ENCODE peak calls at places on chromosomes 5 and 9, in nine cellular contexts. L is OCI-M1, B is WTC11, C is NAMALWA, N is colonic mucosa, U is T-helper 1 cell, Y is putamen, W is KG1, G is naive B cell. Z is an unnamed sample.

GRCh38 chr5:123215929-123216702 is 127.1 kb downstream of the PRDM6 start:
- DNase-seq in Y (no peak), G (no peak), L (peak), W (no peak), C (no peak), B (no peak), N (no peak), U (no peak), Z (no peak)

GRCh38 chr9:38216572-38216971 is 147.5 kb upstream of the SHB start:
- DNase-seq in N (no peak), Y (no peak), W (no peak), C (no peak), B (no peak), U (no peak), G (no peak), L (no peak), Z (no peak)

GRCh38 chr9:137140151-137141012 is 1.4 kb downstream of the GRIN1 start:
- DNase-seq in C (peak), G (no peak), Y (peak), L (no peak), W (no peak), U (no peak), B (no peak), N (no peak), Z (no peak)

GRCh38 chr9:122366074-122366672 is 4.7 kb upstream of the PTGS1 start:
- DNase-seq in U (no peak), N (no peak), C (no peak), G (no peak), L (no peak), W (no peak), B (no peak), Y (no peak), Z (peak)

GRCh38 chr9:127154390-127155191 is 32.2 kb upstream of the ANGPTL2 start:
- DNase-seq in B (no peak), L (no peak), C (peak), W (no peak), Y (peak), G (peak), U (no peak), N (peak), Z (no peak)

GRCh38 chr5:15877905-15878304 is 301.7 kb downstream of the MARCHF11 start:
- DNase-seq in W (no peak), L (no peak), N (no peak), Y (no peak), C (no peak), G (no peak), B (no peak), U (no peak), Z (no peak)

GRCh38 chr5:40223884-40224402 is 455.8 kb upstream of the PTGER4 start:
- DNase-seq in L (no peak), G (peak), U (no peak), C (peak), W (no peak), Y (no peak), N (no peak), B (no peak), Z (no peak)

GRCh38 chr5:122704247-122705036 is 70.4 kb upstream of the SNX2 start:
- DNase-seq in W (no peak), L (peak), U (no peak), C (peak), Y (peak), N (no peak), B (no peak), G (peak), Z (peak)

GRCh38 chr5:111245654-111246053 is 21.5 kb downstream of the CAMK4 start:
- DNase-seq in G (no peak), N (no peak), L (no peak), W (no peak), U (no peak), C (no peak), Y (no peak), B (no peak), Z (no peak)

GRCh38 chr9:131503626-131504465 is 1.1 kb downstream of the POMT1 start:
- DNase-seq in U (peak), G (no peak), Y (no peak), L (peak), B (peak), C (peak), N (no peak), W (peak), Z (peak)

GRCh38 chr9:20558609-20559016 is 63.7 kb downstream of the MLLT3 start:
- DNase-seq in G (no peak), C (no peak), L (peak), B (no peak), Y (no peak), N (no peak), W (no peak), U (no peak), Z (no peak)

GRCh38 chr5:160619381-160619780 is 197.7 kb downstream of the PTTG1 start:
- DNase-seq in W (no peak), G (no peak), B (no peak), U (no peak), L (no peak), C (no peak), N (no peak), Y (no peak), Z (no peak)

GRCh38 chr9:136965771-136966484 is 11.4 kb upstream of the PTGDS start:
- DNase-seq in U (no peak), W (no peak), Y (peak), C (peak), L (peak), N (no peak), G (no peak), B (no peak), Z (no peak)

GRCh38 chr5:139148306-139148705 is 49.9 kb downstream of the SIL1 start:
- DNase-seq in C (no peak), N (no peak), B (no peak), Y (no peak), L (no peak), G (no peak), U (no peak), W (no peak), Z (no peak)

GRCh38 chr5:55303238-55303690 is 4.2 kb downstream of the DHX29 start:
- DNase-seq in B (no peak), L (no peak), Y (no peak), N (peak), U (no peak), W (no peak), G (no peak), C (no peak), Z (peak)

GRCh38 chr5:135881244-135881643 is 14.4 kb downstream of the IL9 start:
- DNase-seq in N (no peak), G (no peak), C (no peak), U (no peak), L (no peak), Y (peak), B (no peak), W (no peak), Z (no peak)

GRCh38 chr5:143678148-143678906 is 133.6 kb upstream of the HMHB1 start:
- DNase-seq in C (no peak), G (no peak), U (no peak), Y (no peak), L (no peak), N (no peak), B (no peak), W (no peak), Z (no peak)

GRCh38 chr9:18129809-18130334 is 344.1 kb upstream of the ADAMTSL1 start:
- DNase-seq in W (no peak), U (no peak), G (no peak), C (no peak), B (peak), L (no peak), N (no peak), Y (no peak), Z (no peak)

GRCh38 chr9:137581361-137582285 is 2.9 kb upstream of the DPH7 start:
- DNase-seq in W (no peak), G (no peak), C (no peak), N (no peak), U (no peak), Y (no peak), L (no peak), B (no peak), Z (no peak)

GRCh38 chr5:9187614-9188013 is 358.3 kb downstream of the SEMA5A start:
- DNase-seq in L (no peak), Y (no peak), U (no peak), W (no peak), G (no peak), C (no peak), B (no peak), N (no peak), Z (no peak)

GRCh38 chr9:32551491-32552049 is 557 bp upstream of the SMIM27 start:
- DNase-seq in G (peak), U (peak), C (peak), W (no peak), L (peak), B (no peak), N (peak), Y (peak), Z (peak)

GRCh38 chr9:83937861-83938455 is 16.7 kb upstream of the KIF27 start:
- DNase-seq in W (peak), Y (peak), B (no peak), C (peak), N (no peak), L (peak), G (peak), U (peak), Z (peak)

GRCh38 chr9:82091100-82091499 is 102.5 kb downstream of the SPATA31D1 start:
- DNase-seq in L (no peak), N (no peak), C (no peak), W (no peak), U (no peak), G (no peak), B (no peak), Y (no peak), Z (no peak)

GRCh38 chr5:134249469-134250379 is 23.9 kb upstream of the PPP2CA start:
- DNase-seq in W (no peak), U (no peak), B (no peak), L (peak), Y (peak), N (no peak), C (no peak), G (no peak), Z (peak)

Z was measured in Kasumi-1.